ENCODE peak calls at places on chromosomes 2 and 18, in five cellular contexts. B is AG10803, Y is HL-60, C is AG09309, P is IMR-90. S is an unnamed sample.

GRCh38 chr2:178403671-178404379 is 47.1 kb downstream of the PRKRA start:
- DNase-seq in B (peak), P (no peak), C (no peak), Y (no peak), S (no peak)

GRCh38 chr18:8890957-8891464 is 185.7 kb downstream of the MTCL1 start:
- DNase-seq in C (peak), B (peak), P (peak), Y (no peak), S (peak)

GRCh38 chr2:46461716-46462171 is 17.6 kb upstream of the TMEM247 start:
- DNase-seq in B (no peak), C (no peak), Y (peak), P (no peak), S (no peak)

GRCh38 chr18:8706981-8707940 is 1.9 kb downstream of the MTCL1 start:
- DNase-seq in B (peak), Y (no peak), P (peak), C (peak), S (peak)

GRCh38 chr18:59881728-59882685 is 17.8 kb upstream of the PMAIP1 start:
- DNase-seq in B (peak), C (no peak), Y (peak), P (peak), S (peak)

GRCh38 chr18:27108842-27109241 is 76.3 kb downstream of the CHST9 start:
- DNase-seq in C (no peak), Y (no peak), P (no peak), B (no peak), S (no peak)

GRCh38 chr2:128449226-128450061 is 130.8 kb upstream of the HS6ST1 start:
- DNase-seq in P (no peak), C (no peak), Y (no peak), B (no peak), S (no peak)

GRCh38 chr18:37179384-37179783 is 350.5 kb downstream of the KIAA1328 start:
- DNase-seq in C (no peak), P (no peak), B (no peak), Y (no peak), S (no peak)

GRCh38 chr18:8400193-8400752 is 209.0 kb upstream of the RAB12 start:
- DNase-seq in C (no peak), P (no peak), B (no peak), Y (no peak), S (no peak)

GRCh38 chr2:100235098-100235497 is 87.2 kb downstream of the LONRF2 start:
- DNase-seq in C (no peak), Y (no peak), P (peak), B (no peak), S (no peak)

GRCh38 chr2:241836257-241836656 is 22.4 kb downstream of the PDCD1 start:
- DNase-seq in Y (no peak), P (no peak), B (no peak), C (no peak), S (no peak)

GRCh38 chr2:45981388-45981930 is 315.7 kb upstream of the EPAS1 start:
- DNase-seq in C (no peak), B (no peak), P (no peak), Y (no peak), S (no peak)

GRCh38 chr2:231367178-231367577 is 28.3 kb upstream of the B3GNT7 start:
- DNase-seq in B (no peak), C (no peak), Y (no peak), P (no peak), S (no peak)

GRCh38 chr2:3639015-3639630 is 18.9 kb upstream of the ALLC start:
- DNase-seq in C (no peak), B (no peak), Y (no peak), P (no peak), S (no peak)

GRCh38 chr2:61017556-61018318 is at the start of the genes PEX13 and PUS10:
- DNase-seq in C (no peak), P (peak), B (peak), Y (peak), S (peak)

GRCh38 chr2:232310690-232311089 is 67.9 kb upstream of the ALPP start:
- DNase-seq in C (no peak), P (no peak), B (no peak), Y (no peak), S (peak)

GRCh38 chr2:9212661-9213411 is 6.2 kb downstream of the ASAP2 start:
- DNase-seq in Y (no peak), P (no peak), B (no peak), C (no peak), S (no peak)

GRCh38 chr18:76679877-76680276 is 142.5 kb upstream of the ZNF236 start:
- DNase-seq in C (no peak), B (no peak), Y (no peak), P (no peak), S (no peak)

GRCh38 chr2:38010995-38011394 is 65.0 kb downstream of the CYP1B1 start:
- DNase-seq in Y (no peak), P (no peak), C (no peak), B (no peak), S (no peak)

GRCh38 chr2:71545572-71546274 is 92.4 kb downstream of the DYSF start:
- DNase-seq in B (peak), P (peak), Y (peak), C (no peak), S (peak)

GRCh38 chr18:10130626-10131025 is 216.8 kb downstream of the VAPA start:
- DNase-seq in Y (no peak), C (no peak), P (no peak), B (no peak), S (no peak)

GRCh38 chr2:120262761-120263428 is 10.2 kb downstream of the RALB start:
- DNase-seq in B (peak), C (no peak), P (peak), Y (no peak), S (peak)

GRCh38 chr2:109070290-109070689 is 58.7 kb upstream of the SH3RF3 start:
- DNase-seq in Y (no peak), C (no peak), B (no peak), P (no peak), S (no peak)

GRCh38 chr2:234494361-234495075 is 2.4 kb downstream of the ARL4C start:
- DNase-seq in B (peak), P (peak), C (no peak), Y (no peak), S (peak)

GRCh38 chr2:38728694-38729093 is 22.5 kb downstream of the SRSF7 start:
- DNase-seq in P (no peak), C (no peak), Y (no peak), B (no peak), S (no peak)

GRCh38 chr2:86062043-86062442 is 43.6 kb downstream of the POLR1A start:
- DNase-seq in Y (no peak), C (no peak), P (peak), B (peak), S (peak)

GRCh38 chr2:64291181-64291580 is 147.0 kb upstream of the PELI1 start:
- DNase-seq in B (peak), C (peak), Y (no peak), P (peak), S (peak)

GRCh38 chr2:151106805-151107490 is 154.7 kb downstream of the RBM43 start:
- DNase-seq in C (peak), P (no peak), Y (no peak), B (peak), S (peak)

GRCh38 chr2:1609040-1609439 is 135.3 kb downstream of the PXDN start:
- DNase-seq in C (no peak), B (no peak), Y (no peak), P (no peak), S (no peak)

GRCh38 chr2:173854840-173855239 is 110.3 kb downstream of the SP3 start:
- DNase-seq in Y (no peak), P (peak), C (no peak), B (peak), S (peak)

GRCh38 chr2:20919301-20919800 is 96.5 kb upstream of the LDAH start:
- DNase-seq in P (no peak), C (no peak), B (no peak), Y (no peak), S (no peak)

GRCh38 chr2:41197781-41198180 is 745.9 kb upstream of the SLC8A1 start:
- DNase-seq in P (no peak), B (no peak), C (no peak), Y (no peak), S (no peak)

GRCh38 chr2:17813015-17813741 is 3.1 kb upstream of the MSGN1 start:
- DNase-seq in Y (no peak), B (peak), P (peak), C (peak), S (peak)

DNA sequence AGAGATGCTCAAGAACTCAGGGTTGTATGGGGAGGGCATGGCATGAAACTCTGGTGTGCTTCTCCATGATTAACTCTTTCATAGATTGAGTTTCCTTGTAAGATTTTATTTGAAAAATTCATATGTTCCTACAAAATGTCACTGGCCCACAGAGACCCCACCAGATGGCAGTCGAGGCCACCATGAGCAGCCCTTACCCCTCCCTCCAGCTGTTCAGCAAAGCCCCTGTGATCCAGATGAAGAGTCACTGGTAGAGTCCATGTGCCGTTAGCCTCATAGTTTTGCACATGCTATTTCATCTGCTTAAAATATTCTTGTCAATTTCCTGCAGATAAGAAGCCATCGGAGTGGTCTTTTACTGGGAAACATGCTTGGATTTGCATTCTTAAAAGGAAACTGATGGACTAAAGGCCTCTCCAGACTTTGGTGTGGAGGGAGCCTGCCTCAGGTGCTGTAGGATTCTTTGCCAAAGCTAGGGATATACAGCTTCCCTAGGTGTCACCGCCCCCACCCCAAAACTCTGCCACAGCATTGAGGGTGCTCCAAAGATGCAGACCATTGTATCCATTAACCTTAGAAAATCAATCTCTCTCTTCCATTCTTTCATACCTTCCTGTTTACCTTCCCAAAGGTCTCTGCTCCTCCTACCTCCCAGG is 18.8 kb downstream of the ZNF385B start:
- DNase-seq in P (no peak), B (no peak), Y (no peak), C (no peak), S (no peak)
- TF ChIP-seq CTCF in P (no peak), B (peak), Y (no peak), C (peak), S (peak)

GRCh38 chr2:188527110-188527509 is 235.4 kb downstream of the GULP1 start:
- DNase-seq in P (peak), Y (no peak), B (peak), C (no peak), S (peak)

GRCh38 chr2:188524519-188525113 is 232.9 kb downstream of the GULP1 start:
- DNase-seq in B (peak), P (peak), C (no peak), Y (no peak), S (peak)

GRCh38 chr2:188529710-188530109 is 238.0 kb downstream of the GULP1 start:
- DNase-seq in C (no peak), P (peak), B (no peak), Y (no peak), S (peak)

GRCh38 chr2:188523901-188524300 is 232.2 kb downstream of the GULP1 start:
- DNase-seq in P (peak), Y (no peak), B (no peak), C (no peak), S (peak)

DNA sequence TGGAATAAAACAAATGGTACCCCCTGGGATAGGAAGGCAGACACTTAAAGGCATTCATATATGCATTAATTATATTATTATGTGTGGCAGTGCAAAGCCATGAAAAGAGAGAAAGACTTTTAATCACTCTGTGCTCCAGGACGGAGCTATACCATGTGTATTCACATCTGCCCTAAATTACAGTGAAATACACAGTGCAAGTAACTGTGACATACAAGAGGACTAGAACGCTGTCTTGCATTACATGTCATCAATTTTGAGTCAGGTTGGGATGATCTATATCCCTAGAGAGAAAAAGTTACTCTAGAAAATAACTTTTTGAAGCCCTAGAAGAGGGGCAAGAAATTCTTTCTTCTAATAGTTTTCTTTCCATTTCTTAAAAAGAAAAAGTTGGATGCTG is 236.0 kb downstream of the GULP1 start:
- DNase-seq in C (no peak), P (no peak), Y (no peak), B (peak), S (peak)
- H3K4me3 ChIP-seq in C (no peak), P (no peak), Y (no peak), B (peak), S (no peak)

DNA sequence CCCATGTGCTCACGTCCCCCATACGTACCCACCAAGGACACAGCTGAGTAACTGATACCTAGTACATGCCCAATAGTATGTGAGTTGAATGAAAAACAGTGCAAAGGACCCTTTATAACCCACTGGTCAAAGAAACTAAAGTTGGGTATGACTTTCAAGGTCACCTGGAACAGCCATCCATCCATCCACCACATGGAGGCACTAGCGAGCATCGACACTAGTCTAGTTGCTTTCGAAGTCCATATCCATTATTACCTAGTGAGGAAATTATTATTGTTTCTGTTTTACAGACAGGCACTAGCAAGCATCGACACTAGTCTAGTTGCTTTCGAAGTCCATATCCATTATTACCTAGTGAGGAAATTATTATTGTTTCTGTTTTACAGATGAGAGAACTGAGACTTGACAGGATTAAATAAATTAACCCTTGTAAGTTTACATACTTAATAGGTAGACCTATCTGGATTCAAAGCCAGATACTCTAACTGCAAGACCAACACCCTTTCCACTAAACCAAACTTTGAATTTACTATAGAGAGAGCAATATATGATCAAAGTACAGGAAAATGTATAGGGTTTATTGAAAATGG is 233.7 kb downstream of the METTL4 start:
- DNase-seq in C (no peak), Y (peak), B (peak), P (peak), S (peak)
- TF ChIP-seq CTCF in C (peak), Y (peak), B (peak), P (peak), S (peak)

GRCh38 chr2:28347596-28347995 is 45.1 kb upstream of the FOSL2 start:
- DNase-seq in B (no peak), P (no peak), C (no peak), Y (no peak), S (no peak)
- H3K4me3 ChIP-seq in B (no peak), P (no peak), C (no peak), Y (no peak), S (no peak)

S was measured in foreskin fibroblast.